ENCODE peak calls at places on chromosomes 2 and 18, in five cellular contexts. X is psoas muscle; F is heart left ventricle; T is CD8-positive, alpha-beta memory T cell; L is aorta. E is an unnamed sample.

GRCh38 chr2:145598434-145598833 is 1078.5 kb upstream of the ZEB2 start:
- DNase-seq in X (no peak), F (no peak), T (no peak), L (no peak), E (no peak)

GRCh38 chr2:167844714-167845530 is 402.5 kb downstream of the STK39 start:
- DNase-seq in X (no peak), F (no peak), T (no peak), L (no peak), E (no peak)

GRCh38 chr18:36578871-36579270 is 249.9 kb downstream of the TPGS2 start:
- DNase-seq in X (no peak), F (no peak), T (no peak), L (no peak), E (no peak)

GRCh38 chr2:225122582-225123486 is 80.6 kb upstream of the DOCK10 start:
- DNase-seq in X (no peak), F (no peak), T (peak; percentile 3), L (no peak), E (peak; percentile 5)

GRCh38 chr18:26215247-26215970 is 10.8 kb upstream of the TAF4B start:
- DNase-seq in X (no peak), F (no peak), T (peak; percentile 70), L (no peak), E (peak; percentile 74)

GRCh38 chr2:43222472-43223146 is 3.8 kb downstream of the ZFP36L2 start:
- DNase-seq in X (no peak), F (no peak), T (peak; percentile 17), L (no peak), E (peak; percentile 29)

GRCh38 chr2:85277416-85278158 is 50.2 kb downstream of the TGOLN2 start:
- DNase-seq in X (peak; percentile 31), F (peak; percentile 52), T (no peak), L (peak; percentile 78), E (no peak)

GRCh38 chr2:38178556-38179419 is 102.8 kb upstream of the CYP1B1 start:
- DNase-seq in X (no peak), F (peak; percentile 35), T (no peak), L (peak; percentile 57), E (no peak)

GRCh38 chr2:232512557-232512956 is 7.6 kb upstream of the PRSS56 start:
- DNase-seq in X (no peak), F (no peak), T (no peak), L (no peak), E (no peak)

GRCh38 chr2:121210691-121211090 is 74.3 kb downstream of the TFCP2L1 start:
- DNase-seq in X (peak; percentile 37), F (peak; percentile 69), T (no peak), L (no peak), E (no peak)

GRCh38 chr18:23693849-23694248 is 4.6 kb downstream of the LAMA3 start:
- DNase-seq in X (no peak), F (no peak), T (no peak), L (no peak), E (no peak)

GRCh38 chr2:185132501-185133041 is 534.2 kb downstream of the ZNF804A start:
- DNase-seq in X (no peak), F (no peak), T (no peak), L (peak; percentile 32), E (no peak)

GRCh38 chr18:23563377-23564043 is 22.8 kb downstream of the NPC1 start:
- DNase-seq in X (no peak), F (no peak), T (peak; percentile 44), L (no peak), E (no peak)

GRCh38 chr18:36527025-36527424 is 229.5 kb downstream of the FHOD3 start:
- DNase-seq in X (no peak), F (no peak), T (no peak), L (no peak), E (no peak)

GRCh38 chr18:67217551-67218166 is 298.9 kb downstream of the DSEL start:
- DNase-seq in X (no peak), F (no peak), T (peak; percentile 45), L (no peak), E (peak; percentile 7)

GRCh38 chr2:12809526-12809925 is 92.8 kb downstream of the TRIB2 start:
- DNase-seq in X (no peak), F (peak; percentile 42), T (no peak), L (no peak), E (no peak)

GRCh38 chr2:12774381-12774780 is 57.6 kb downstream of the TRIB2 start:
- DNase-seq in X (no peak), F (no peak), T (no peak), L (no peak), E (no peak)

GRCh38 chr2:43344911-43345373 is 118.5 kb upstream of the ZFP36L2 start:
- DNase-seq in X (no peak), F (no peak), T (no peak), L (no peak), E (no peak)

GRCh38 chr18:31302991-31303390 is 15.0 kb upstream of the DSG1 start:
- DNase-seq in X (no peak), F (no peak), T (no peak), L (no peak), E (no peak)

GRCh38 chr2:10716581-10716980 is 4.8 kb upstream of the ATP6V1C2 start:
- DNase-seq in X (no peak), F (no peak), T (no peak), L (no peak), E (no peak)

GRCh38 chr2:121185571-121186074 is 99.4 kb downstream of the TFCP2L1 start:
- DNase-seq in X (peak; percentile 26), F (no peak), T (no peak), L (no peak), E (no peak)

DNA sequence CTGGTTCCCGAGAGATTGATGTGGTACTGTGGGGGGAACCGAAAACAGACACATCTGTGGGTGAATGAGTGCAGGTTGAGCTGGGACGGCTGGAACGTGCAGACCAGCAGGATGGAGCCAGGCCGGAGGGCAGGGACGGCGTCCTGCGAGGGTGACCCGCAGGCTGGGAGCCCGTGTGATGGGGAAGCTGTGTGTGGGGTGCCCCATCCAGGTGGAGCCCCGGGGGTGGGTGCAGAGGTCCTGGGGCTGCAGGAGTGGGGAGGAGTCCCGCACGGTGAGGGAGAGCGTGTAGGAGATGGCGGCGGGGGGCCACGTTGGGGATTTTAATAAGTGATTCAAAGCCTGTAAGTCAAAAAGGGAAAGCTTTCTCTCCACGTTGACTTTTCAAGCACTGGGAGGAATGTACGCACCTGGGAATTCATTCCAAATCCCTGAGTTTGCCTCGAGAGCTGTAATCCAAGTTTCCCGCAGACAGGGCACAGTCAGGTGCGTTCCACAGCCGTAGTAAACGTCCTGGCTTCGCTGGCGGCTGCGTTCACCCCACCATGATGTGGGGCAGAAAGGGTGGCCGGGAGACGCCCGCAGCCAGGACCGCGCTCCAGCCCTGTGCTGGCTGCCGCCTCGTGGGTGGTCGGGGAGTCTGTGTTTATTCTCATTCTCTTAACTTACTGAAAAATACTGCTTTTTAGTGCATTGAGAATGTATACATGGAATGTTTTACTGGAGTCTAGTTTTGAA is 54.0 kb downstream of the NFATC1 start:
- DNase-seq in X (no peak), F (no peak), T (no peak), L (no peak), E (no peak)
- H3K9me3 ChIP-seq in X (no peaks in the 10 kb centered on the region), F (no peaks in the 10 kb centered on the region), T (no peaks in the 10 kb centered on the region), L (no peaks in the 10 kb centered on the region), E (no peaks in the 10 kb centered on the region)

GRCh38 chr2:8489751-8490150 is 192.1 kb upstream of the ID2 start:
- DNase-seq in X (no peak), F (no peak), T (no peak), L (no peak), E (no peak)
- H3K4me1 ChIP-seq in X (no peaks in the 10 kb centered on the region), F (peaks cover 11% of the 10 kb centered on the region), T (peaks cover 39% of the 10 kb centered on the region), L (no peaks in the 10 kb centered on the region), E (peaks cover 42% of the 10 kb centered on the region)

DNA sequence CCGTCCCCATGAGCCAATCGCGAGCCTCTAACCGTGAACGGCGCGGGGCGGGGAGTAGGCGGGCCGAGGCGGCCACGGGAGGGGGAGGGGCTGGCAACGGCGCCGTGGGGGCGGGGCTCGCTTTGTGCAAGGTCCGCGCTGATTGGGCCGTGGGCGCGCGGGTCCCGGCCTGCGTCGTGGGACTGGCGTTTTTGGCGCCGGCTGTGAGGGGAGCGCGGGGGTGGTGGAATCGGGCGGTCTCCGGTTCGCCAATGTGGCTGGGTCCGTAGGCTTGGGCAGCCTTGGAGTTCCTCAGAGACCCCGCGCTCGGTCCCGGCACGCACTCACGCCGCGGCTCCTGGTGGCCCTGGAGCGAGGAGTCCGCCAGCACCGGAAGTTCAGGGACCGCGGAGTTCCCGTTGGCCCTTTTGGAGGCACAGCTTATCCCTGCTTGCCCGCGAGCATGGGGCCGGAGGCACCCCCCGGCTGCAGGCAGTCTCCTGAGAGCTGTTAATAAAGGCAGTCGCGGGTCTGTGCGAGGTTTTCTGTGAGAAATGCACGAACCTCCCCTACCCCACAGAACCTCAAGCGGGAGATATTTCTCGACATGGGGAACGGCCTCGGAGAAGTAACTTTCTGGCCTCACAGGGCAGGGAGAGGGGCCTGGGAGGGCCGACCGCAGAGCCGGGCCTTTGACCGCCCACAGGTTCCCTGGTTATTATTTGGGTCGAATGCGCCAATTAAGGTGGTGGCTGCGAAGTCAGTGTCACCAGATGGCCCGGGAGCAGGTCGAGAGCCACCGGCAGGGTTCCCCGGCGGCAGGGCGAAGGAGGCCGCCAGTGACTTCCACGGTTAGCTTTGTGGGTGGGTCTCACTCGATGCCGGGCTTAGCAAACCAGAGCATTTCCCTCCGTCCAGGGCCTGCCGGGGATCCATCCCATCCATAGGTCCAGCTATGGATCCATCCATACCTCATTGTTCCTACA is 574 bp upstream of the NCL start:
- DNase-seq in X (peak; percentile 99), F (peak; percentile 98), T (peak; percentile 96), L (peak; percentile 98), E (peak; percentile 96)
- H3K36me3 ChIP-seq in X (no peaks in the 10 kb centered on the region), F (peaks cover 20% of the 10 kb centered on the region), T (peaks cover 29% of the 10 kb centered on the region), L (peaks cover 6% of the 10 kb centered on the region), E (peaks cover 33% of the 10 kb centered on the region)

DNA sequence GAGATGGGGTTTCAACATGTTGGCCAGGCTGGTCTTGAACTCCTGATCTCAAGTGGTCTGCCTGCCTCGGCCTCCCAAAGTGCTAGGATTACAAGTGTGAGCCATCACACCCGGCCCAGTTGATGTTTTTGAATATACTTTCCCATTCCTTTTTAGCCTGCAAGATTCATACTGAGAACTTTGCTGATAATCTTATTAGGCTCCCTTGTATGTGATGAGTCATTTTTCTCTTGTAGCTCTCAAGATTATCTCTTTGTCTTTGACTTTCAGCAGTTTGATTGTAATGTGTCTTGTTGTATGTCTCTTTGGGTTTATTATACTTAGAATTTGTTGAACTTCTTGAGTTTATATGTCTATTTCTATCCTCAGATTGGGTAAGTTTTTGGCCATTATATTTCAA is 81.4 kb downstream of the OTX1 start:
- DNase-seq in X (no peak), F (no peak), T (no peak), L (no peak), E (no peak)
- H3K9me3 ChIP-seq in X (peaks cover 22% of the 10 kb centered on the region), F (peaks cover 27% of the 10 kb centered on the region), T (peaks cover 5% of the 10 kb centered on the region), L (peaks cover 1% of the 10 kb centered on the region), E (peaks cover 9% of the 10 kb centered on the region)

DNA sequence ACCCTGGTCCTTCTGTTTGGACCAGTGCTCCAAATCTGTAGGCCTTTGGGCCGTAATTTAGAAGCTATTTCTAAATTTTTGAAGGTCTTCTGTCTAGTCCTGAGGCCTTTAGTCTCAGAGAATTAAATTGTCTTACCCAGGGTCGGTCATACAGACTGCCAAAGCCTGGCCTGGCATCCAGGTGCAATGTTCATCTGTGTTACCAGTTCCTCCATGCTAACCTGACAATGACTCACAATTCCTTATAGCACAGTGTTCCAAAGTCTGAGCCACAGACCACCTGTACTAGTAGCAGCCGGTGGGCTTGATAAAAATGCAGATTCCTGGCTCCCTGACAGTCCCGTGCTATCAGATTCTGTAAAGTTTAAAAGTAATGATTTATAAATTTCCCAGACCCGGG is 77.7 kb upstream of the MAP4K3 start:
- DNase-seq in X (no peak), F (no peak), T (no peak), L (no peak), E (no peak)
- H3K4me1 ChIP-seq in X (peaks cover 48% of the 10 kb centered on the region), F (peaks cover 53% of the 10 kb centered on the region), T (no peaks in the 10 kb centered on the region), L (no peaks in the 10 kb centered on the region), E (peaks cover 5% of the 10 kb centered on the region)

E was measured in CD4-positive, CD25-positive, alpha-beta regulatory T cell.